ENCODE peak calls at places on chromosomes 16 and 17, in ten cellular contexts. One of them, this sample, is unnamed.

GRCh38 chr17:55708575-55708974 is 14.1 kb downstream of the TMEM100 start:
- DNase-seq in astrocyte of the spinal cord: no peak
- DNase-seq in activated B cell treated with CpG ODN at 0.5 μM for 24 hours: no peak
- DNase-seq in MCF 10A: no peak
- DNase-seq in mesothelial cell of epicardium: no peak
- DNase-seq in OCI-LY7: no peak
- DNase-seq in HAP-1: no peak
- DNase-seq in T-helper 2 cell: no peak
- DNase-seq in BJ: no peak
- DNase-seq in tibial artery: no peak
- DNase-seq in this sample: no peak

GRCh38 chr17:67322039-67322787 is 44.2 kb downstream of the PSMD12 start:
- DNase-seq in activated B cell treated with CpG ODN at 0.5 μM for 24 hours: no peak
- DNase-seq in tibial artery: no peak
- DNase-seq in BJ: no peak
- DNase-seq in T-helper 2 cell: no peak
- DNase-seq in mesothelial cell of epicardium: no peak
- DNase-seq in OCI-LY7: no peak
- DNase-seq in MCF 10A: peak
- DNase-seq in astrocyte of the spinal cord: no peak
- DNase-seq in HAP-1: peak
- DNase-seq in this sample: peak

GRCh38 chr17:57468932-57469775 is 212.8 kb downstream of the MSI2 start:
- DNase-seq in activated B cell treated with CpG ODN at 0.5 μM for 24 hours: no peak
- DNase-seq in mesothelial cell of epicardium: no peak
- DNase-seq in tibial artery: no peak
- DNase-seq in MCF 10A: no peak
- DNase-seq in HAP-1: no peak
- DNase-seq in OCI-LY7: no peak
- DNase-seq in BJ: no peak
- DNase-seq in astrocyte of the spinal cord: no peak
- DNase-seq in T-helper 2 cell: no peak
- DNase-seq in this sample: no peak

GRCh38 chr17:62705781-62706597 is 78.5 kb downstream of the MRC2 start:
- DNase-seq in astrocyte of the spinal cord: no peak
- DNase-seq in BJ: no peak
- DNase-seq in MCF 10A: no peak
- DNase-seq in tibial artery: no peak
- DNase-seq in T-helper 2 cell: no peak
- DNase-seq in mesothelial cell of epicardium: no peak
- DNase-seq in HAP-1: no peak
- DNase-seq in activated B cell treated with CpG ODN at 0.5 μM for 24 hours: no peak
- DNase-seq in OCI-LY7: no peak
- DNase-seq in this sample: peak

GRCh38 chr16:87628940-87629339 is 26.6 kb downstream of the JPH3 start:
- DNase-seq in T-helper 2 cell: no peak
- DNase-seq in tibial artery: no peak
- DNase-seq in HAP-1: no peak
- DNase-seq in BJ: no peak
- DNase-seq in astrocyte of the spinal cord: no peak
- DNase-seq in activated B cell treated with CpG ODN at 0.5 μM for 24 hours: no peak
- DNase-seq in OCI-LY7: peak
- DNase-seq in MCF 10A: peak
- DNase-seq in mesothelial cell of epicardium: no peak
- DNase-seq in this sample: no peak

GRCh38 chr16:29852654-29853053 is 10.4 kb downstream of the CDIPT start:
- DNase-seq in BJ: peak
- DNase-seq in activated B cell treated with CpG ODN at 0.5 μM for 24 hours: no peak
- DNase-seq in MCF 10A: no peak
- DNase-seq in T-helper 2 cell: no peak
- DNase-seq in astrocyte of the spinal cord: no peak
- DNase-seq in OCI-LY7: no peak
- DNase-seq in tibial artery: no peak
- DNase-seq in mesothelial cell of epicardium: no peak
- DNase-seq in HAP-1: no peak
- DNase-seq in this sample: no peak

GRCh38 chr16:17235147-17235817 is 235.5 kb downstream of the XYLT1 start:
- DNase-seq in MCF 10A: no peak
- DNase-seq in mesothelial cell of epicardium: no peak
- DNase-seq in activated B cell treated with CpG ODN at 0.5 μM for 24 hours: no peak
- DNase-seq in astrocyte of the spinal cord: no peak
- DNase-seq in T-helper 2 cell: no peak
- DNase-seq in tibial artery: no peak
- DNase-seq in HAP-1: no peak
- DNase-seq in BJ: no peak
- DNase-seq in OCI-LY7: no peak
- DNase-seq in this sample: no peak

GRCh38 chr17:6528557-6528956 is 27.8 kb downstream of the PITPNM3 start:
- DNase-seq in OCI-LY7: no peak
- DNase-seq in HAP-1: no peak
- DNase-seq in astrocyte of the spinal cord: no peak
- DNase-seq in T-helper 2 cell: no peak
- DNase-seq in BJ: no peak
- DNase-seq in tibial artery: no peak
- DNase-seq in MCF 10A: no peak
- DNase-seq in mesothelial cell of epicardium: no peak
- DNase-seq in activated B cell treated with CpG ODN at 0.5 μM for 24 hours: no peak
- DNase-seq in this sample: no peak

GRCh38 chr16:15553313-15554088 is 89.5 kb downstream of the MARF1 start:
- DNase-seq in astrocyte of the spinal cord: no peak
- DNase-seq in mesothelial cell of epicardium: no peak
- DNase-seq in OCI-LY7: no peak
- DNase-seq in HAP-1: no peak
- DNase-seq in tibial artery: no peak
- DNase-seq in T-helper 2 cell: no peak
- DNase-seq in activated B cell treated with CpG ODN at 0.5 μM for 24 hours: no peak
- DNase-seq in MCF 10A: no peak
- DNase-seq in BJ: no peak
- DNase-seq in this sample: no peak

GRCh38 chr17:9837551-9838471 is 12.1 kb downstream of the GLP2R start:
- DNase-seq in OCI-LY7: no peak
- DNase-seq in T-helper 2 cell: no peak
- DNase-seq in mesothelial cell of epicardium: no peak
- DNase-seq in tibial artery: peak
- DNase-seq in BJ: peak
- DNase-seq in activated B cell treated with CpG ODN at 0.5 μM for 24 hours: no peak
- DNase-seq in astrocyte of the spinal cord: peak
- DNase-seq in HAP-1: no peak
- DNase-seq in MCF 10A: peak
- DNase-seq in this sample: no peak

GRCh38 chr17:82966415-82966814 is 113.0 kb upstream of the METRNL start:
- DNase-seq in mesothelial cell of epicardium: no peak
- DNase-seq in HAP-1: no peak
- DNase-seq in BJ: no peak
- DNase-seq in OCI-LY7: no peak
- DNase-seq in T-helper 2 cell: no peak
- DNase-seq in activated B cell treated with CpG ODN at 0.5 μM for 24 hours: no peak
- DNase-seq in tibial artery: no peak
- DNase-seq in MCF 10A: no peak
- DNase-seq in astrocyte of the spinal cord: no peak
- DNase-seq in this sample: no peak

GRCh38 chr17:65584604-65585521 is 23.4 kb upstream of the AXIN2 start:
- DNase-seq in tibial artery: no peak
- DNase-seq in HAP-1: no peak
- DNase-seq in astrocyte of the spinal cord: no peak
- DNase-seq in BJ: no peak
- DNase-seq in mesothelial cell of epicardium: no peak
- DNase-seq in T-helper 2 cell: peak
- DNase-seq in MCF 10A: no peak
- DNase-seq in OCI-LY7: no peak
- DNase-seq in activated B cell treated with CpG ODN at 0.5 μM for 24 hours: no peak
- DNase-seq in this sample: no peak

GRCh38 chr17:9204623-9205329 is 183.5 kb downstream of the NTN1 start:
- DNase-seq in HAP-1: no peak
- DNase-seq in tibial artery: no peak
- DNase-seq in T-helper 2 cell: no peak
- DNase-seq in OCI-LY7: peak
- DNase-seq in BJ: no peak
- DNase-seq in mesothelial cell of epicardium: no peak
- DNase-seq in MCF 10A: no peak
- DNase-seq in astrocyte of the spinal cord: no peak
- DNase-seq in activated B cell treated with CpG ODN at 0.5 μM for 24 hours: no peak
- DNase-seq in this sample: no peak

GRCh38 chr16:67236551-67237395 is 9.8 kb downstream of the TMEM208 start:
- DNase-seq in activated B cell treated with CpG ODN at 0.5 μM for 24 hours: peak
- DNase-seq in T-helper 2 cell: peak
- DNase-seq in mesothelial cell of epicardium: no peak
- DNase-seq in astrocyte of the spinal cord: peak
- DNase-seq in OCI-LY7: peak
- DNase-seq in BJ: no peak
- DNase-seq in MCF 10A: peak
- DNase-seq in tibial artery: peak
- DNase-seq in HAP-1: peak
- DNase-seq in this sample: no peak

GRCh38 chr17:17079336-17079735 is 37.1 kb downstream of the MPRIP start:
- DNase-seq in HAP-1: no peak
- DNase-seq in MCF 10A: no peak
- DNase-seq in activated B cell treated with CpG ODN at 0.5 μM for 24 hours: no peak
- DNase-seq in OCI-LY7: no peak
- DNase-seq in mesothelial cell of epicardium: no peak
- DNase-seq in tibial artery: no peak
- DNase-seq in T-helper 2 cell: no peak
- DNase-seq in BJ: no peak
- DNase-seq in astrocyte of the spinal cord: no peak
- DNase-seq in this sample: no peak

GRCh38 chr16:67673712-67674580 is 7.3 kb downstream of the C16orf86 start:
- DNase-seq in MCF 10A: peak
- DNase-seq in activated B cell treated with CpG ODN at 0.5 μM for 24 hours: no peak
- DNase-seq in BJ: no peak
- DNase-seq in mesothelial cell of epicardium: no peak
- DNase-seq in OCI-LY7: no peak
- DNase-seq in HAP-1: no peak
- DNase-seq in T-helper 2 cell: no peak
- DNase-seq in tibial artery: peak
- DNase-seq in astrocyte of the spinal cord: no peak
- DNase-seq in this sample: no peak

GRCh38 chr17:55285340-55286301 is 20.9 kb downstream of the HLF start:
- DNase-seq in astrocyte of the spinal cord: peak
- DNase-seq in activated B cell treated with CpG ODN at 0.5 μM for 24 hours: no peak
- DNase-seq in tibial artery: peak
- DNase-seq in OCI-LY7: no peak
- DNase-seq in BJ: peak
- DNase-seq in T-helper 2 cell: no peak
- DNase-seq in HAP-1: no peak
- DNase-seq in MCF 10A: peak
- DNase-seq in mesothelial cell of epicardium: no peak
- DNase-seq in this sample: no peak

GRCh38 chr17:56918916-56919315 is 5.1 kb upstream of the TRIM25 start:
- DNase-seq in BJ: no peak
- DNase-seq in activated B cell treated with CpG ODN at 0.5 μM for 24 hours: no peak
- DNase-seq in tibial artery: no peak
- DNase-seq in T-helper 2 cell: peak
- DNase-seq in astrocyte of the spinal cord: no peak
- DNase-seq in MCF 10A: peak
- DNase-seq in mesothelial cell of epicardium: no peak
- DNase-seq in OCI-LY7: no peak
- DNase-seq in HAP-1: no peak
- DNase-seq in this sample: no peak

GRCh38 chr17:51152766-51153209 is 571 bp upstream of the NME1 start:
- DNase-seq in MCF 10A: no peak
- DNase-seq in HAP-1: no peak
- DNase-seq in T-helper 2 cell: no peak
- DNase-seq in OCI-LY7: no peak
- DNase-seq in astrocyte of the spinal cord: no peak
- DNase-seq in activated B cell treated with CpG ODN at 0.5 μM for 24 hours: no peak
- DNase-seq in tibial artery: no peak
- DNase-seq in mesothelial cell of epicardium: no peak
- DNase-seq in BJ: no peak
- DNase-seq in this sample: no peak

GRCh38 chr17:56125830-56126819 is 27.1 kb upstream of the ANKFN1 start:
- DNase-seq in mesothelial cell of epicardium: no peak
- DNase-seq in T-helper 2 cell: peak
- DNase-seq in OCI-LY7: peak
- DNase-seq in activated B cell treated with CpG ODN at 0.5 μM for 24 hours: no peak
- DNase-seq in HAP-1: peak
- DNase-seq in tibial artery: peak
- DNase-seq in BJ: peak
- DNase-seq in astrocyte of the spinal cord: peak
- DNase-seq in MCF 10A: peak
- DNase-seq in this sample: no peak

GRCh38 chr17:77312786-77313599 is 172.2 kb downstream of the SEC14L1 start:
- DNase-seq in mesothelial cell of epicardium: peak
- DNase-seq in tibial artery: peak
- DNase-seq in OCI-LY7: no peak
- DNase-seq in astrocyte of the spinal cord: peak
- DNase-seq in BJ: peak
- DNase-seq in T-helper 2 cell: no peak
- DNase-seq in MCF 10A: no peak
- DNase-seq in HAP-1: no peak
- DNase-seq in activated B cell treated with CpG ODN at 0.5 μM for 24 hours: no peak
- DNase-seq in this sample: no peak

GRCh38 chr16:28297784-28298510 is 5.6 kb downstream of the SBK1 start:
- DNase-seq in HAP-1: no peak
- DNase-seq in BJ: no peak
- DNase-seq in MCF 10A: no peak
- DNase-seq in OCI-LY7: no peak
- DNase-seq in tibial artery: no peak
- DNase-seq in T-helper 2 cell: no peak
- DNase-seq in mesothelial cell of epicardium: no peak
- DNase-seq in activated B cell treated with CpG ODN at 0.5 μM for 24 hours: no peak
- DNase-seq in astrocyte of the spinal cord: no peak
- DNase-seq in this sample: no peak